ENCODE peak calls at places on chromosomes 12 and 14, in six cellular contexts. I is right lobe of liver; M is NCI-H1092 treated with DMSO at 0.1 percent for 48 hours; O is Caco-2; V is stimulated activated CD8-positive, alpha-beta memory T cell treated with anti-CD3 and anti-CD28 coated beads, Interleukin-7, amount 100 ng/mL, for 48 hours; F is endodermal cell. R is an unnamed sample.

GRCh38 chr14:21095430-21096205 is 2.8 kb downstream of the ZNF219 start:
- DNase-seq in I (no peak), M (no peak), O (no peak), V (no peak), F (peak), R (no peak)

GRCh38 chr12:93707836-93708235 is 30.7 kb downstream of the CRADD start:
- DNase-seq in I (no peak), M (no peak), O (no peak), V (no peak), F (no peak), R (no peak)

GRCh38 chr14:70697681-70698080 is 56.0 kb downstream of the TTC9 start:
- DNase-seq in I (no peak), M (no peak), O (no peak), V (no peak), F (no peak), R (no peak)

GRCh38 chr14:58747181-58747580 is 109.4 kb downstream of the DACT1 start:
- DNase-seq in I (peak), M (no peak), O (no peak), V (no peak), F (no peak), R (no peak)

GRCh38 chr12:89750821-89751227 is 42.2 kb upstream of the ATP2B1 start:
- DNase-seq in I (no peak), M (no peak), O (no peak), V (no peak), F (no peak), R (no peak)

GRCh38 chr12:14970467-14970866 is 2.4 kb upstream of the PDE6H start:
- DNase-seq in I (no peak), M (no peak), O (no peak), V (no peak), F (no peak), R (no peak)

GRCh38 chr14:55267816-55268215 is 3.4 kb upstream of the FBXO34 start:
- DNase-seq in I (no peak), M (no peak), O (no peak), V (no peak), F (no peak), R (no peak)

GRCh38 chr14:105500036-105500725 is 9.1 kb downstream of the TEDC1 start:
- DNase-seq in I (no peak), M (no peak), O (no peak), V (no peak), F (no peak), R (no peak)

GRCh38 chr12:45966486-45966885 is 23.9 kb downstream of the SCAF11 start:
- DNase-seq in I (no peak), M (no peak), O (no peak), V (no peak), F (no peak), R (no peak)

GRCh38 chr12:128810182-128811127 is 13.3 kb downstream of the SLC15A4 start:
- DNase-seq in I (no peak), M (no peak), O (no peak), V (no peak), F (no peak), R (no peak)

GRCh38 chr14:92122761-92123160 is 992 bp downstream of the CPSF2 start:
- DNase-seq in I (no peak), M (no peak), O (no peak), V (no peak), F (no peak), R (no peak)

GRCh38 chr14:30656190-30656632 is 34.1 kb downstream of the SCFD1 start:
- DNase-seq in I (no peak), M (peak), O (no peak), V (no peak), F (peak), R (no peak)

GRCh38 chr12:19129121-19129485 is 430 bp upstream of the PLEKHA5 start:
- DNase-seq in I (no peak), M (peak), O (no peak), V (no peak), F (no peak), R (no peak)